ENCODE peak calls at places on chromosome 20, in six cellular contexts. Q, T, W, I, E and M are unnamed samples.

GRCh38 chr20:58077282-58077681 is 151.2 kb downstream of the ANKRD60 start:
- DNase-seq in I (no peak), Q (no peak), T (no peak), W (no peak), E (no peak), M (no peak)

GRCh38 chr20:33410081-33410742 is 8.9 kb upstream of the CDK5RAP1 start:
- DNase-seq in I (no peak), T (no peak), W (no peak), Q (no peak), E (no peak), M (no peak)

GRCh38 chr20:48201881-48202280 is 416.6 kb upstream of the SULF2 start:
- DNase-seq in T (no peak), W (no peak), I (no peak), Q (no peak), E (no peak), M (no peak)

GRCh38 chr20:20367681-20368413 is at the start of gene INSM1:
- DNase-seq in W (no peak), I (no peak), E (no peak), T (no peak), Q (no peak), M (no peak)

GRCh38 chr20:21523398-21523868 is 9.6 kb upstream of the NKX2-2 start:
- DNase-seq in E (no peak), Q (no peak), I (no peak), W (no peak), T (no peak), M (no peak)

GRCh38 chr20:57259179-57260021 is 7.0 kb downstream of the BMP7 start:
- DNase-seq in I (no peak), Q (no peak), E (no peak), T (no peak), W (no peak), M (no peak)

GRCh38 chr20:31894980-31895675 is 24.7 kb downstream of the TTLL9 start:
- DNase-seq in Q (peak; percentile 88), W (peak; percentile 72), E (peak; percentile 12), T (peak; percentile 8), I (peak; percentile 81), M (no peak)

GRCh38 chr20:17895641-17896246 is 72.8 kb downstream of the SNX5 start:
- DNase-seq in T (peak; percentile 25), E (no peak), Q (peak; percentile 66), W (no peak), I (peak; percentile 60), M (peak; percentile 28)

GRCh38 chr20:31473331-31474096 is 1.4 kb downstream of the DEFB124 start:
- DNase-seq in E (no peak), I (peak; percentile 21), W (no peak), T (no peak), Q (peak; percentile 54), M (no peak)

GRCh38 chr20:46563170-46563847 is 12.9 kb upstream of the OCSTAMP start:
- DNase-seq in Q (no peak), E (no peak), T (peak; percentile 23), W (no peak), I (no peak), M (peak; percentile 34)

GRCh38 chr20:57600324-57601210 is 19.7 kb downstream of the ZBP1 start:
- DNase-seq in E (no peak), I (no peak), Q (peak; percentile 22), W (peak; percentile 76), T (no peak), M (no peak)

GRCh38 chr20:34495307-34495706 is 20.9 kb upstream of the DYNLRB1 start:
- DNase-seq in I (no peak), T (no peak), W (no peak), E (no peak), Q (no peak), M (no peak)

GRCh38 chr20:59560588-59561227 is 43.6 kb upstream of the PHACTR3 start:
- DNase-seq in T (no peak), E (no peak), W (peak; percentile 82), I (peak; percentile 1), Q (peak; percentile 23), M (peak; percentile 74)

GRCh38 chr20:22582960-22583772 is 1.2 kb downstream of the FOXA2 start:
- DNase-seq in Q (no peak), I (no peak), T (no peak), E (no peak), W (no peak), M (no peak)

GRCh38 chr20:59925894-59926293 is 7.5 kb downstream of the SYCP2 start:
- DNase-seq in E (no peak), Q (no peak), I (no peak), W (peak; percentile 36), T (no peak), M (no peak)

GRCh38 chr20:45538209-45538798 is 978 bp downstream of the WFDC6 start:
- DNase-seq in T (no peak), I (no peak), Q (no peak), E (no peak), W (peak; percentile 85), M (no peak)

GRCh38 chr20:3093861-3094361 is 9.4 kb upstream of the AVP start:
- DNase-seq in T (no peak), I (no peak), W (no peak), Q (no peak), E (peak; percentile 37), M (no peak)

GRCh38 chr20:10427060-10427692 is 6.8 kb downstream of the MKKS start:
- DNase-seq in T (no peak), E (no peak), I (peak; percentile 79), W (peak; percentile 35), Q (peak; percentile 75), M (peak; percentile 51)

GRCh38 chr20:22583773-22584629 is at the start of gene FOXA2:
- DNase-seq in W (peak; percentile 62), T (no peak), E (no peak), Q (no peak), I (no peak), M (peak; percentile 48)

GRCh38 chr20:34558320-34559202 is at the start of gene MAP1LC3A:
- DNase-seq in E (no peak), W (peak; percentile 99), Q (peak; percentile 93), T (peak; percentile 68), I (peak; percentile 93), M (peak; percentile 64)

GRCh38 chr20:33703498-33704137 is 16.5 kb downstream of the PXMP4 start:
- DNase-seq in I (no peak), Q (no peak), W (no peak), E (no peak), T (no peak), M (no peak)

GRCh38 chr20:54549523-54550326 is 74.3 kb downstream of the DOK5 start:
- DNase-seq in T (no peak), E (no peak), Q (no peak), I (peak; percentile 63), W (no peak), M (no peak)

GRCh38 chr20:3021327-3021726 is 22.1 kb upstream of the GNRH2 start:
- DNase-seq in T (no peak), I (no peak), Q (no peak), E (no peak), W (no peak), M (no peak)

GRCh38 chr20:63978319-63979220 is 872 bp downstream of the SAMD10 start:
- DNase-seq in I (no peak), T (no peak), Q (no peak), W (peak; percentile 85), E (no peak), M (peak; percentile 73)

GRCh38 chr20:4041748-4042411 is 26.5 kb upstream of the RNF24 start:
- DNase-seq in W (peak; percentile 98), T (no peak), Q (peak; percentile 97), I (peak; percentile 98), E (no peak), M (peak; percentile 73)

GRCh38 chr20:58723628-58723984 is 31.0 kb downstream of the NPEPL1 start:
- DNase-seq in I (no peak), W (no peak), Q (no peak), E (no peak), T (no peak), M (no peak)

GRCh38 chr20:51326241-51326819 is 216.2 kb downstream of the NFATC2 start:
- DNase-seq in Q (peak; percentile 75), T (no peak), I (peak; percentile 61), W (no peak), E (no peak), M (peak; percentile 32)

GRCh38 chr20:63735859-63736718 is at the start of gene LIME1:
- DNase-seq in W (no peak), Q (no peak), I (no peak), E (no peak), T (no peak), M (peak; percentile 11)

GRCh38 chr20:24731312-24731711 is 217.8 kb upstream of the CST7 start:
- DNase-seq in T (no peak), W (no peak), I (no peak), E (no peak), Q (no peak), M (no peak)

GRCh38 chr20:40683221-40683893 is 5.7 kb downstream of the MAFB start:
- DNase-seq in I (no peak), T (no peak), Q (no peak), W (no peak), E (no peak), M (no peak)

GRCh38 chr20:3407426-3408250 is at the start of gene DNAAF9:
- DNase-seq in W (peak; percentile 97), I (peak; percentile 62), Q (peak; percentile 69), T (peak; percentile 76), E (no peak), M (peak; percentile 92)

GRCh38 chr20:571754-572331 is 28.3 kb upstream of the CSNK2A1 start:
- DNase-seq in Q (peak; percentile 18), E (no peak), T (no peak), W (no peak), I (peak; percentile 33), M (peak; percentile 33)

GRCh38 chr20:23507346-23507745 is 16.4 kb downstream of the CST8 start:
- DNase-seq in I (no peak), W (no peak), T (no peak), E (no peak), Q (no peak), M (no peak)

GRCh38 chr20:58086763-58087566 is 141.5 kb downstream of the ANKRD60 start:
- DNase-seq in T (no peak), E (no peak), I (peak; percentile 42), W (peak; percentile 78), Q (peak; percentile 46), M (peak; percentile 43)

GRCh38 chr20:1165521-1165920 is 19.3 kb downstream of the TMEM74B start:
- DNase-seq in I (no peak), T (no peak), W (no peak), E (no peak), Q (no peak), M (no peak)

GRCh38 chr20:37193226-37193625 is 13.9 kb upstream of the MROH8 start:
- DNase-seq in Q (no peak), W (no peak), E (no peak), I (no peak), T (no peak), M (no peak)

GRCh38 chr20:364905-365794 is 15.4 kb upstream of the TRIB3 start:
- DNase-seq in W (peak; percentile 68), T (no peak), I (peak; percentile 48), E (no peak), Q (peak; percentile 57), M (peak; percentile 86)